ENCODE peak calls at places on chromosome 9, in four cellular contexts. J is NCI-H460, N is astrocyte of the spinal cord, F is endothelial cell. S is an unnamed sample.

GRCh38 chr9:131999692-132000551 is 79.7 kb downstream of the MED27 start:
- DNase-seq in N (peak), F (no peak), J (no peak), S (peak)

GRCh38 chr9:22469928-22470544 is 23.4 kb downstream of the DMRTA1 start:
- DNase-seq in J (peak), F (peak), N (peak), S (peak)

GRCh38 chr9:113462781-113463286 is 693 bp upstream of the RGS3 start:
- DNase-seq in N (no peak), J (no peak), F (no peak), S (no peak)

GRCh38 chr9:86990276-86990675 is 43.0 kb upstream of the GAS1 start:
- DNase-seq in N (no peak), F (no peak), J (no peak), S (no peak)

GRCh38 chr9:135134253-135135028 is 47.0 kb downstream of the OLFM1 start:
- DNase-seq in N (no peak), J (no peak), F (no peak), S (no peak)

GRCh38 chr9:20728493-20729220 is 44.6 kb downstream of the FOCAD start:
- DNase-seq in J (no peak), F (no peak), N (peak), S (peak)

GRCh38 chr9:105046907-105047651 is 119.1 kb upstream of the ABCA1 start:
- DNase-seq in F (no peak), N (no peak), J (no peak), S (no peak)

GRCh38 chr9:71830131-71830530 is 61.8 kb upstream of the CEMIP2 start:
- DNase-seq in J (no peak), N (no peak), F (no peak), S (no peak)

GRCh38 chr9:92468206-92468605 is 14.1 kb downstream of the ASPN start:
- DNase-seq in F (no peak), N (no peak), J (no peak), S (no peak)

GRCh38 chr9:6557883-6558282 is 87.6 kb downstream of the GLDC start:
- DNase-seq in N (no peak), J (no peak), F (peak), S (no peak)

GRCh38 chr9:69093471-69094103 is 58.0 kb downstream of the FXN start:
- DNase-seq in N (no peak), F (no peak), J (no peak), S (no peak)

GRCh38 chr9:124894741-124895170 is 32.8 kb downstream of the ARPC5L start:
- DNase-seq in F (peak), J (peak), N (peak), S (peak)